ENCODE peak calls at places on chromosomes 16 and 17, in eight cellular contexts. One of them, this sample, is unnamed.

GRCh38 chr17:80510772-80511171 is 33.9 kb upstream of the RPTOR start:
- DNase-seq in left ventricle myocardium inferior: no peak
- DNase-seq in tibial artery: no peak
- DNase-seq in non-pigmented ciliary epithelial cell: no peak
- DNase-seq in NCI-H460: no peak
- DNase-seq in MV-4-11: no peak
- DNase-seq in naive thymus-derived CD8-positive, alpha-beta T cell: no peak
- DNase-seq in NCI-H2171 treated with DMSO at 0.1 percent for 48 hours: no peak
- DNase-seq in this sample: no peak

GRCh38 chr17:10681866-10682446 is 15.4 kb downstream of the SCO1 start:
- DNase-seq in left ventricle myocardium inferior: no peak
- DNase-seq in tibial artery: no peak
- DNase-seq in non-pigmented ciliary epithelial cell: no peak
- DNase-seq in NCI-H460: no peak
- DNase-seq in MV-4-11: no peak
- DNase-seq in naive thymus-derived CD8-positive, alpha-beta T cell: no peak
- DNase-seq in NCI-H2171 treated with DMSO at 0.1 percent for 48 hours: no peak
- DNase-seq in this sample: no peak

GRCh38 chr17:72267601-72268000 is 146.8 kb downstream of the SOX9 start:
- DNase-seq in left ventricle myocardium inferior: no peak
- DNase-seq in tibial artery: no peak
- DNase-seq in non-pigmented ciliary epithelial cell: no peak
- DNase-seq in NCI-H460: no peak
- DNase-seq in MV-4-11: no peak
- DNase-seq in naive thymus-derived CD8-positive, alpha-beta T cell: no peak
- DNase-seq in NCI-H2171 treated with DMSO at 0.1 percent for 48 hours: no peak
- DNase-seq in this sample: no peak

GRCh38 chr17:81418710-81419332 is 23.6 kb downstream of the BAHCC1 start:
- DNase-seq in left ventricle myocardium inferior: no peak
- DNase-seq in tibial artery: no peak
- DNase-seq in non-pigmented ciliary epithelial cell: no peak
- DNase-seq in NCI-H460: no peak
- DNase-seq in MV-4-11: no peak
- DNase-seq in naive thymus-derived CD8-positive, alpha-beta T cell: no peak
- DNase-seq in NCI-H2171 treated with DMSO at 0.1 percent for 48 hours: peak
- DNase-seq in this sample: peak

GRCh38 chr16:27426423-27427408 is 24.7 kb downstream of the IL21R start:
- DNase-seq in left ventricle myocardium inferior: no peak
- DNase-seq in tibial artery: peak
- DNase-seq in non-pigmented ciliary epithelial cell: peak
- DNase-seq in NCI-H460: peak
- DNase-seq in MV-4-11: peak
- DNase-seq in naive thymus-derived CD8-positive, alpha-beta T cell: peak
- DNase-seq in NCI-H2171 treated with DMSO at 0.1 percent for 48 hours: peak
- DNase-seq in this sample: peak

GRCh38 chr16:22627043-22627442 is 116.4 kb downstream of the NPIPB5 start:
- DNase-seq in left ventricle myocardium inferior: no peak
- DNase-seq in tibial artery: no peak
- DNase-seq in non-pigmented ciliary epithelial cell: no peak
- DNase-seq in NCI-H460: no peak
- DNase-seq in MV-4-11: no peak
- DNase-seq in naive thymus-derived CD8-positive, alpha-beta T cell: no peak
- DNase-seq in NCI-H2171 treated with DMSO at 0.1 percent for 48 hours: no peak
- DNase-seq in this sample: no peak

GRCh38 chr17:74797824-74798223 is 21.7 kb upstream of the NAT9 start:
- DNase-seq in left ventricle myocardium inferior: no peak
- DNase-seq in tibial artery: no peak
- DNase-seq in non-pigmented ciliary epithelial cell: no peak
- DNase-seq in NCI-H460: no peak
- DNase-seq in MV-4-11: no peak
- DNase-seq in naive thymus-derived CD8-positive, alpha-beta T cell: no peak
- DNase-seq in NCI-H2171 treated with DMSO at 0.1 percent for 48 hours: no peak
- DNase-seq in this sample: no peak

GRCh38 chr16:9798952-9799590 is 383.2 kb downstream of the GRIN2A start:
- DNase-seq in left ventricle myocardium inferior: no peak
- DNase-seq in tibial artery: no peak
- DNase-seq in non-pigmented ciliary epithelial cell: no peak
- DNase-seq in NCI-H460: no peak
- DNase-seq in MV-4-11: no peak
- DNase-seq in naive thymus-derived CD8-positive, alpha-beta T cell: no peak
- DNase-seq in NCI-H2171 treated with DMSO at 0.1 percent for 48 hours: no peak
- DNase-seq in this sample: no peak

GRCh38 chr17:57567278-57567677 is 177.8 kb downstream of the CCDC182 start:
- DNase-seq in left ventricle myocardium inferior: peak
- DNase-seq in tibial artery: no peak
- DNase-seq in non-pigmented ciliary epithelial cell: no peak
- DNase-seq in NCI-H460: no peak
- DNase-seq in MV-4-11: no peak
- DNase-seq in naive thymus-derived CD8-positive, alpha-beta T cell: no peak
- DNase-seq in NCI-H2171 treated with DMSO at 0.1 percent for 48 hours: peak
- DNase-seq in this sample: peak

GRCh38 chr17:41492351-41492750 is 2.6 kb upstream of the KRT36 start:
- DNase-seq in left ventricle myocardium inferior: no peak
- DNase-seq in tibial artery: peak
- DNase-seq in non-pigmented ciliary epithelial cell: no peak
- DNase-seq in NCI-H460: no peak
- DNase-seq in MV-4-11: peak
- DNase-seq in naive thymus-derived CD8-positive, alpha-beta T cell: no peak
- DNase-seq in NCI-H2171 treated with DMSO at 0.1 percent for 48 hours: no peak
- DNase-seq in this sample: no peak

GRCh38 chr17:63716426-63716825 is 16.5 kb upstream of the LIMD2 start:
- DNase-seq in left ventricle myocardium inferior: no peak
- DNase-seq in tibial artery: no peak
- DNase-seq in non-pigmented ciliary epithelial cell: no peak
- DNase-seq in NCI-H460: no peak
- DNase-seq in MV-4-11: no peak
- DNase-seq in naive thymus-derived CD8-positive, alpha-beta T cell: no peak
- DNase-seq in NCI-H2171 treated with DMSO at 0.1 percent for 48 hours: no peak
- DNase-seq in this sample: no peak

GRCh38 chr17:72362466-72363335 is 241.9 kb downstream of the SOX9 start:
- DNase-seq in left ventricle myocardium inferior: no peak
- DNase-seq in tibial artery: no peak
- DNase-seq in non-pigmented ciliary epithelial cell: no peak
- DNase-seq in NCI-H460: no peak
- DNase-seq in MV-4-11: no peak
- DNase-seq in naive thymus-derived CD8-positive, alpha-beta T cell: no peak
- DNase-seq in NCI-H2171 treated with DMSO at 0.1 percent for 48 hours: no peak
- DNase-seq in this sample: no peak

GRCh38 chr17:10073905-10074304 is 124.5 kb downstream of the GAS7 start:
- DNase-seq in left ventricle myocardium inferior: peak
- DNase-seq in tibial artery: no peak
- DNase-seq in non-pigmented ciliary epithelial cell: no peak
- DNase-seq in NCI-H460: no peak
- DNase-seq in MV-4-11: no peak
- DNase-seq in naive thymus-derived CD8-positive, alpha-beta T cell: no peak
- DNase-seq in NCI-H2171 treated with DMSO at 0.1 percent for 48 hours: no peak
- DNase-seq in this sample: no peak

GRCh38 chr17:75109047-75109406 is 742 bp upstream of the ARMC7 start:
- DNase-seq in left ventricle myocardium inferior: no peak
- DNase-seq in tibial artery: no peak
- DNase-seq in non-pigmented ciliary epithelial cell: no peak
- DNase-seq in NCI-H460: no peak
- DNase-seq in MV-4-11: no peak
- DNase-seq in naive thymus-derived CD8-positive, alpha-beta T cell: no peak
- DNase-seq in NCI-H2171 treated with DMSO at 0.1 percent for 48 hours: no peak
- DNase-seq in this sample: no peak

GRCh38 chr17:65529761-65530157 is 31.7 kb downstream of the AXIN2 start:
- DNase-seq in left ventricle myocardium inferior: no peak
- DNase-seq in tibial artery: no peak
- DNase-seq in non-pigmented ciliary epithelial cell: no peak
- DNase-seq in NCI-H460: no peak
- DNase-seq in MV-4-11: no peak
- DNase-seq in naive thymus-derived CD8-positive, alpha-beta T cell: no peak
- DNase-seq in NCI-H2171 treated with DMSO at 0.1 percent for 48 hours: no peak
- DNase-seq in this sample: no peak

GRCh38 chr16:63617047-63617989 is 1504.5 kb downstream of the CDH11 start:
- DNase-seq in left ventricle myocardium inferior: peak
- DNase-seq in tibial artery: no peak
- DNase-seq in non-pigmented ciliary epithelial cell: no peak
- DNase-seq in NCI-H460: no peak
- DNase-seq in MV-4-11: no peak
- DNase-seq in naive thymus-derived CD8-positive, alpha-beta T cell: no peak
- DNase-seq in NCI-H2171 treated with DMSO at 0.1 percent for 48 hours: no peak
- DNase-seq in this sample: no peak

This sample was measured in SHP77 treated with DMSO at 0.1 percent for 48 hours.